ENCODE peak calls at places on chromosome 20, in nine cellular contexts. I is fibroblast of lung, E is HFF-Myc, S is psoas muscle, W is cardiac fibroblast, L is IMR-90, Q is A549, P is body of pancreas, V is lung. R is an unnamed sample.

GRCh38 chr20:61300741-61301140 is 48.7 kb downstream of the CDH4 start:
- DNase-seq in W (no peak), L (no peak), E (no peak), P (no peak), I (no peak), S (no peak), Q (no peak), V (no peak), R (no peak)

GRCh38 chr20:50595988-50596693 is 86.0 kb downstream of the PTPN1 start:
- DNase-seq in S (no peak), P (no peak), Q (no peak), E (no peak), W (no peak), V (no peak), I (peak), L (peak), R (peak)

GRCh38 chr20:10802201-10802600 is 128.4 kb upstream of the JAG1 start:
- DNase-seq in E (no peak), S (no peak), Q (no peak), W (peak), I (peak), L (peak), P (no peak), V (no peak), R (no peak)

GRCh38 chr20:63562461-63563185 is 8.7 kb downstream of the FNDC11 start:
- DNase-seq in W (no peak), E (no peak), V (no peak), S (no peak), Q (no peak), L (no peak), P (no peak), I (no peak), R (no peak)

GRCh38 chr20:54292186-54292585 is 84.3 kb downstream of the PFDN4 start:
- DNase-seq in I (peak), P (no peak), W (peak), L (peak), Q (no peak), V (no peak), S (no peak), E (peak), R (peak)

GRCh38 chr20:62964700-62965099 is 12.2 kb downstream of the SLC17A9 start:
- DNase-seq in S (no peak), W (no peak), L (no peak), P (no peak), Q (no peak), I (no peak), V (no peak), E (no peak), R (peak)

GRCh38 chr20:62020935-62021701 is 44.6 kb downstream of the TAF4 start:
- DNase-seq in Q (no peak), E (no peak), I (peak), V (no peak), L (peak), P (peak), W (peak), S (peak), R (no peak)

GRCh38 chr20:59149678-59150504 is 13.7 kb upstream of the ZNF831 start:
- DNase-seq in I (no peak), L (no peak), P (no peak), W (no peak), V (no peak), Q (no peak), S (no peak), E (no peak), R (no peak)

GRCh38 chr20:35329435-35330139 is 37.4 kb upstream of the FAM83C start:
- DNase-seq in E (no peak), V (no peak), I (no peak), P (peak), S (peak), L (peak), Q (peak), W (no peak), R (peak)

GRCh38 chr20:39117486-39117885 is 155.3 kb downstream of the DHX35 start:
- DNase-seq in E (peak), S (no peak), I (peak), Q (peak), P (no peak), W (peak), L (peak), V (no peak), R (peak)

GRCh38 chr20:36703530-36703929 is 42.4 kb downstream of the NDRG3 start:
- DNase-seq in P (no peak), V (no peak), S (no peak), Q (no peak), I (no peak), W (no peak), E (no peak), L (no peak), R (no peak)

GRCh38 chr20:4666001-4666470 is 55.7 kb upstream of the PRND start:
- DNase-seq in V (no peak), P (no peak), S (no peak), I (peak), W (peak), Q (no peak), L (peak), E (no peak), R (peak)

GRCh38 chr20:52971498-52972189 is 514 bp upstream of the TSHZ2 start:
- DNase-seq in L (no peak), P (no peak), S (no peak), V (no peak), Q (no peak), I (no peak), E (no peak), W (no peak), R (no peak)

GRCh38 chr20:58850693-58851174 is at the start of gene GNAS-AS1:
- DNase-seq in W (peak), S (peak), L (peak), Q (no peak), V (peak), E (peak), I (peak), P (peak), R (peak)

GRCh38 chr20:5316188-5317158 is at the start of gene PROKR2:
- DNase-seq in W (no peak), V (no peak), E (no peak), P (no peak), L (no peak), Q (no peak), I (no peak), S (no peak), R (peak)

GRCh38 chr20:17811605-17811965 is 111.8 kb downstream of the BANF2 start:
- DNase-seq in W (no peak), S (no peak), V (no peak), L (no peak), E (no peak), P (no peak), Q (no peak), I (no peak), R (no peak)

GRCh38 chr20:18288748-18289705 is 700 bp downstream of the ZNF133 start:
- DNase-seq in I (peak), P (no peak), V (peak), Q (no peak), E (no peak), L (peak), S (peak), W (peak), R (peak)

GRCh38 chr20:50034567-50035170 is 51.9 kb downstream of the SNAI1 start:
- DNase-seq in W (peak), E (no peak), S (no peak), Q (peak), V (no peak), I (peak), P (no peak), L (peak), R (peak)

GRCh38 chr20:1319051-1319450 is 9.9 kb downstream of the SDCBP2 start:
- DNase-seq in L (peak), V (no peak), I (no peak), E (no peak), P (no peak), Q (no peak), S (no peak), W (no peak), R (no peak)

GRCh38 chr20:4152696-4153235 is 137.4 kb upstream of the RNF24 start:
- DNase-seq in E (no peak), S (no peak), Q (no peak), I (no peak), P (no peak), W (peak), L (peak), V (no peak), R (no peak)

GRCh38 chr20:44196278-44196677 is 9.3 kb upstream of the JPH2 start:
- DNase-seq in Q (peak), S (no peak), L (no peak), I (no peak), E (no peak), V (no peak), W (no peak), P (no peak), R (no peak)
- TF ChIP-seq CTCF in Q (peak), S (no peak), L (no peak), I (no peak), E (no peak), V (no peak), W (peak), P (no peak), R (peak)

DNA sequence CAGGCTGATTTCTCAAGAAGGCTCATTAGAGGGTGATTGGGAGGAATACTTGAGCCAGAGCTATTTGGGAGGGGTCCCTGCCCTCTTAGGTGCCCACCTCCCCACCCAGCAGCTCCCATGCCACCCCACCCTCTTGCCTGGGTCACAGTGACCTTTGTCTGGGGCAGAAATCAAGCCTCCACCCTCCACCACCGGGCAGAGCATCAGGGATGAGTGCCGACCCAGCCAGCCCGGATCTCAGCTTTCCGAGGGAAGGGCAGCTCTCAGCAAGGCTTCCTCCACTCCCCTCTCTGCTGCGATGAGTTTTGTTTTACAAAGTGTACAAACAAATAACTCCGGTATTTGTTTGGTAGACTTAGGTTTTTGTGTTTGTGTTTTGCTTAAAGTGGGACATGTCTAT is 136.7 kb upstream of the CST7 start:
- DNase-seq in S (no peak), L (no peak), V (no peak), E (no peak), I (no peak), P (no peak), Q (no peak), W (no peak), R (no peak)
- H3K4me3 ChIP-seq in S (no peak), L (no peak), V (no peak), E (no peak), I (no peak), P (no peak), Q (no peak), W (no peak), R (no peak)

DNA sequence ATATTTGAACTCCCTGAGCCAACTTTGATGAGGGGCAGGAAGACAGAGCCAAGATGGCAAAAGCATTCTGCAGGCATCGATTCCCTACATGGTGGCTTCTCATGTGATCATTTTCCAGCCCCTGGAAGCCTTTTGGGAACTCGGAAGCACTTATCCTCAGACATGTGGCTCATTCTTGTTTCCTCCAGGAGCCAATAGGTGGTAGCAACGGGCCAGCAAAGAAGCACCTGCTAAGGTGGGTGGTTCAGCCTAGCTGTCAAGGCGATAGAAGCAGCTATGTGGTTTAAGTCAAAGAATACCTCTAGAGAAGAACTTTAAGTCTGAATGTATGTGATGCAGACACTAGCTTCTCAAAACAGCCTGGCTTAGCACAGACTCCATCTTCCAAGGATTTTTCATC is 64.9 kb upstream of the PAX1 start:
- DNase-seq in W (no peak), V (no peak), S (no peak), I (no peak), L (no peak), E (no peak), Q (peak), P (no peak), R (peak)
- TF ChIP-seq CTCF in W (no peak), V (no peak), S (no peak), I (no peak), L (no peak), E (no peak), Q (no peak), P (peak), R (peak)

GRCh38 chr20:46307139-46307998 is 929 bp downstream of the CDH22 start:
- DNase-seq in W (peak), E (no peak), P (peak), S (peak), Q (peak), L (peak), V (peak), I (peak), R (peak)
- H3K4me3 ChIP-seq in W (no peak), E (no peak), P (no peak), S (peak), Q (peak), L (no peak), V (no peak), I (no peak), R (no peak)

DNA sequence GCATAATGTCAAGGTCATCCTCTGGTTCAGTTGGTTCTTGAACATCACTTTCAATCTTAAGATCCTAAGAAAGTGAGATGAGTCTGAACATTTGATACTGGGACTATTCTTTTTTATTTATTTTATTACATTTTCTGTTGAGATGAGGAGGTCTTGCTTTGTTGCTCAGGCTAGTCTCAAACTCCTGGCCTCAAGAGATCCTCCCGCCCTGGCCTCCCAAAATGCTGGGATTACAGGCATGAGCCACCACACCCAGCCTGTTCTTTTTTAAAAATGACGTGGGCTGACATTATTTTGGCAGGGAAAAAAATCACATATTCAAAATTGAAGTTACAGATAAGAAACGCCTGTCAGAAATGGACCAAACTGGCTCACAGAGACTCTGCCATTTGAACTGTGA is 13.5 kb downstream of the EIF2S2 start:
- DNase-seq in E (no peak), Q (no peak), L (no peak), V (no peak), I (no peak), S (no peak), P (no peak), W (no peak), R (no peak)
- TF ChIP-seq CTCF in E (no peak), Q (no peak), L (no peak), V (no peak), I (no peak), S (no peak), P (no peak), W (no peak), R (no peak)

GRCh38 chr20:14334306-14334930 is 3.0 kb downstream of the FLRT3 start:
- DNase-seq in P (peak), E (peak), I (peak), V (peak), L (peak), Q (peak), W (peak), S (no peak), R (peak)

GRCh38 chr20:14333734-14334133 is 3.7 kb downstream of the FLRT3 start:
- DNase-seq in Q (no peak), E (no peak), I (no peak), W (no peak), S (no peak), L (no peak), P (no peak), V (no peak), R (no peak)

GRCh38 chr20:14331671-14332070 is 5.7 kb downstream of the FLRT3 start:
- DNase-seq in L (no peak), W (no peak), P (no peak), I (no peak), Q (no peak), E (no peak), V (no peak), S (no peak), R (no peak)

GRCh38 chr20:14335122-14335521 is 2.3 kb downstream of the FLRT3 start:
- DNase-seq in Q (no peak), P (no peak), I (no peak), L (no peak), W (no peak), S (no peak), E (no peak), V (no peak), R (no peak)

GRCh38 chr20:14332796-14333345 is 4.5 kb downstream of the FLRT3 start:
- DNase-seq in W (no peak), L (no peak), V (no peak), I (no peak), E (no peak), S (no peak), Q (no peak), P (no peak), R (no peak)
- H3K4me3 ChIP-seq in W (no peak), L (no peak), V (no peak), I (no peak), E (no peak), S (peak), Q (no peak), P (no peak), R (peak)

DNA sequence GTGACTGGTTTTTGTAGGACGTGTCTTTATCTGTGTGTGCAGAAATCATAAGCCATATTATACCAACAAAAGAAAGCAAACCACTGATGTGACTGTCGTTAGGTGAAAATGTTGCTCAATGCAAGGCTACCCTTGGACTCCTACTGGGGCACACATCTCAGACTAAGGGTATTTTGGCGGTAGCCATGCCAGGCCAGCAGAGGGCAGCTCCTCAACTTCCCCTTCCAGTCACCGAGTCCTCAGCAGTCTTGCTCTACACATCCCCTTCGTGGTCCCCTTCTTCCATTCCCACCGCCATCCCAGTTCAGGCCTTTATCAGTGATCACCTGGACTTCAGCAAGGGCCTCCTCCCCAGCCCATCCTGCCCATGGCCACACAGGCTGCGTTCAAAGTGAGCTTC is 113.7 kb upstream of the GGTLC1 start:
- DNase-seq in S (no peak), L (no peak), W (no peak), Q (peak), P (no peak), E (no peak), I (no peak), V (no peak), R (peak)
- TF ChIP-seq CTCF in S (peak), L (no peak), W (peak), Q (peak), P (no peak), E (peak), I (peak), V (no peak), R (peak)

R was measured in epithelial cell of esophagus.